ENCODE peak calls at places on chromosomes 3 and 15, in five cellular contexts. S, P, G, W and V are unnamed samples.

GRCh38 chr15:66707310-66708160 is 5.5 kb downstream of the SMAD6 start:
- DNase-seq in S (peak), P (peak), G (no peak), W (no peak), V (peak)

GRCh38 chr3:60250810-60251209 is 1000.4 kb downstream of the FHIT start:
- DNase-seq in S (no peak), P (no peak), G (no peak), W (no peak), V (no peak)

GRCh38 chr15:85398822-85399221 is 18.4 kb downstream of the AKAP13 start:
- DNase-seq in S (no peak), P (no peak), G (no peak), W (no peak), V (no peak)

GRCh38 chr3:141303481-141304223 is 64.7 kb upstream of the ZBTB38 start:
- DNase-seq in S (peak), P (peak), G (peak), W (peak), V (peak)

GRCh38 chr15:85878866-85879265 is 84.1 kb upstream of the KLHL25 start:
- DNase-seq in S (no peak), P (no peak), G (no peak), W (no peak), V (no peak)

GRCh38 chr3:99789322-99789721 is 28.3 kb upstream of the CMSS1 start:
- DNase-seq in S (peak), P (peak), G (peak), W (no peak), V (peak)

GRCh38 chr3:142931222-142931621 is 32.3 kb downstream of the PAQR9 start:
- DNase-seq in S (peak), P (no peak), G (no peak), W (no peak), V (peak)

GRCh38 chr3:126746395-126747177 is 42.5 kb downstream of the CHCHD6 start:
- DNase-seq in S (peak), P (peak), G (peak), W (no peak), V (peak)

GRCh38 chr15:100291106-100291505 is 50.7 kb downstream of the ADAMTS17 start:
- DNase-seq in S (no peak), P (no peak), G (no peak), W (no peak), V (no peak)

GRCh38 chr3:79957066-79957465 is 189.3 kb upstream of the ROBO1 start:
- DNase-seq in S (no peak), P (no peak), G (no peak), W (no peak), V (no peak)

GRCh38 chr15:90001683-90002427 is 731 bp downstream of the ZNF710 start:
- DNase-seq in S (peak), P (peak), G (peak), W (no peak), V (peak)

GRCh38 chr3:19148768-19149091 is 420 bp downstream of the KCNH8 start:
- DNase-seq in S (no peak), P (no peak), G (no peak), W (no peak), V (no peak)

GRCh38 chr3:19151171-19151570 is 2.9 kb downstream of the KCNH8 start:
- DNase-seq in S (no peak), P (no peak), G (no peak), W (no peak), V (no peak)

GRCh38 chr3:19149388-19149787 is 1.1 kb downstream of the KCNH8 start:
- DNase-seq in S (no peak), P (no peak), G (no peak), W (no peak), V (no peak)

GRCh38 chr3:19146685-19147650 is 1.3 kb upstream of the KCNH8 start:
- DNase-seq in S (peak), P (peak), G (peak), W (no peak), V (peak)

GRCh38 chr3:19147905-19148767 is at the start of gene KCNH8:
- DNase-seq in S (peak), P (no peak), G (peak), W (no peak), V (no peak)
- TF ChIP-seq POLR2A in S (no peak), P (no peak), G (no peak), W (no peak), V (no peak)

DNA sequence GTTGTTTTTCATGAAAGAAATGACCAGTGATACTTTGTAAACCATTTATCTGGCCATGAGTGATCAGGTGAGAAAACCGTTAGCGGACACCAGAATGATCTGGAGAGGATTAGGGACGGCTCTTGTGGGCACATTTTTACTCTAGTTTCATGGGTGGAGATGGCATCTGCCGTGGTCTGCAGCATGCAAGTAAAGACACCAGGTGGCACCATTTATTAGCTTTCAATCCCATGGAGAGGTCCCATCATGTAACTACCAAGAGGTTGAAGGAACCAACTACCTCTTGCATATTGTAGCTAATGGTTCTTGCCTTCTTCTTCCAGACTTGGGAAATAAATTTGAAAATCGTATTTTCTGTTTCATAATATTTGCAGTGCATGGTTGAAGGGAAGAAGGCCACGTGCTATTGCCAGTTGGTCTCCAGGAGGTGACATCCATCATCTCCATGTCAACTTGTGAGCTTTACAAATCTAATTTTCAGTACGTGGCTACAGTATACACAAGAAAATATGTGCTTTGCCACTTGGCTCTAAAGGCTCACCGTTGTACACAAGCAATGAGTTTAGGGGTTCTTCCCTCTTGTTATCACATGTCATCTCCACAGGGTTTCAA is 1.5 kb upstream of the MAPKBP1 start:
- DNase-seq in S (peak), P (peak), G (peak), W (peak), V (peak)
- TF ChIP-seq SMC3 in S (peak), P (peak), G (peak), W (peak), V (peak)

DNA sequence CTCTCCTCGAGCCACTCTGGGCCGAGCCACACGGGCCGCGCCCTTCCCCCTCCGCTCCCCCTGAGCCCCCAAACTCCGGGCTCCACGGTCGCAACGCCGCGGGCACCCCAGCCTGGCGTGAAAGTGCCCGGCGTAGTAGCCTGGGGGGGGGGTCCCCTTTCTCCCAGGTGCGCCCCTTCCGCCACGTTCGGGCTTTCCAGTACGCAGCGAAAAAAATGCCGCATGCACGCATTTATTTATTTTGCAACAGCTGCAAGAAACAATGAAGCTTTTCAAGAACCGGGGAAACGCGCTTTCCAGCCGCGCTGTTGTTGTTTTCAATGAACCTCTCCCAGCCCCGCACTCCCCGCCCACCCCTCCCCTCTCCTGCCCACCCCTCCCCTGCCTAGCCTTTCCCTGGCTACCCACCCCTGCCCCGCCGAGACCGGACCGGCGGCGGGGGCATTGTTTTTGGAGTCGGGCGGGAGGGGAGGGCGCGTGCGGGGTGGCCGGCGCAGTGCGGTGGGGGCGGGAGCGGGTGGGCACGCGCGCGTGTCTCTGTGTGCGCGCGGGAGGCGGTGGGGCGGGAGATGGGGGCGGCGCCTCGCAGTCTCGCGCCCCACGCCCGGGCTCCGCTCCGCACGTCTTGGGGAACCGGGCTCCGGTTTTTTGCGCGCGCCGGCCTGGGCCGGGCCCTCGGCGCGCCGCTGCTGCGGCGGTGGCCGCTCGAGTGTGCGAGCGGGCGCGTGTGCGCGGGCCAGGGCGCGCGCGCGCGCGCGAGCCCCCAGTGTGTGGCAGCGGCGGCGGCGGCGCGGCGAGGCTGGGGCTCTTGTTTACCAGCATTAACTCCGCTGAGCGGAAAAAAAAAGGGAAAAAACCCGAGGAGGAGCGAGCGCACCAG is at the start of gene IGF1R:
- DNase-seq in S (peak), P (peak), G (peak), W (no peak), V (peak)
- TF ChIP-seq POLR2A in S (no peak), P (no peak), G (no peak), W (peak), V (no peak)

GRCh38 chr15:58926823-58927222 is 6.7 kb downstream of the SLTM start:
- DNase-seq in S (no peak), P (no peak), G (no peak), W (no peak), V (no peak)

GRCh38 chr15:58923284-58923683 is 10.2 kb downstream of the SLTM start:
- DNase-seq in S (no peak), P (no peak), G (no peak), W (no peak), V (no peak)

GRCh38 chr15:58924326-58924725 is 9.2 kb downstream of the SLTM start:
- DNase-seq in S (no peak), P (peak), G (no peak), W (no peak), V (no peak)

GRCh38 chr15:58921267-58921666 is 12.2 kb downstream of the SLTM start:
- DNase-seq in S (no peak), P (peak), G (no peak), W (no peak), V (no peak)

GRCh38 chr15:58923696-58924300 is 9.7 kb downstream of the SLTM start:
- DNase-seq in S (no peak), P (no peak), G (no peak), W (no peak), V (no peak)
- TF ChIP-seq SMC3 in S (no peak), P (no peak), G (no peak), W (no peak), V (no peak)

GRCh38 chr15:40439461-40440299 is 1.1 kb upstream of the BAHD1 start:
- DNase-seq in S (no peak), P (peak), G (peak), W (no peak), V (peak)

GRCh38 chr15:40441012-40441735 is 421 bp downstream of the BAHD1 start:
- DNase-seq in S (peak), P (no peak), G (peak), W (no peak), V (no peak)

GRCh38 chr15:40438712-40439111 is 2.0 kb upstream of the BAHD1 start:
- DNase-seq in S (no peak), P (no peak), G (no peak), W (no peak), V (no peak)

GRCh38 chr15:40441736-40442531 is 1.2 kb downstream of the BAHD1 start:
- DNase-seq in S (no peak), P (no peak), G (peak), W (no peak), V (no peak)

GRCh38 chr15:40440300-40441011 is at the start of gene BAHD1:
- DNase-seq in S (peak), P (peak), G (peak), W (peak), V (peak)
- TF ChIP-seq POLR2A in S (no peak), P (no peak), G (no peak), W (peak), V (peak)

GRCh38 chr3:73787620-73788019 is 162.9 kb upstream of the PDZRN3 start:
- DNase-seq in S (no peak), P (peak), G (no peak), W (no peak), V (no peak)
- TF ChIP-seq SMC3 in S (no peak), P (no peak), G (no peak), W (no peak), V (no peak)

DNA sequence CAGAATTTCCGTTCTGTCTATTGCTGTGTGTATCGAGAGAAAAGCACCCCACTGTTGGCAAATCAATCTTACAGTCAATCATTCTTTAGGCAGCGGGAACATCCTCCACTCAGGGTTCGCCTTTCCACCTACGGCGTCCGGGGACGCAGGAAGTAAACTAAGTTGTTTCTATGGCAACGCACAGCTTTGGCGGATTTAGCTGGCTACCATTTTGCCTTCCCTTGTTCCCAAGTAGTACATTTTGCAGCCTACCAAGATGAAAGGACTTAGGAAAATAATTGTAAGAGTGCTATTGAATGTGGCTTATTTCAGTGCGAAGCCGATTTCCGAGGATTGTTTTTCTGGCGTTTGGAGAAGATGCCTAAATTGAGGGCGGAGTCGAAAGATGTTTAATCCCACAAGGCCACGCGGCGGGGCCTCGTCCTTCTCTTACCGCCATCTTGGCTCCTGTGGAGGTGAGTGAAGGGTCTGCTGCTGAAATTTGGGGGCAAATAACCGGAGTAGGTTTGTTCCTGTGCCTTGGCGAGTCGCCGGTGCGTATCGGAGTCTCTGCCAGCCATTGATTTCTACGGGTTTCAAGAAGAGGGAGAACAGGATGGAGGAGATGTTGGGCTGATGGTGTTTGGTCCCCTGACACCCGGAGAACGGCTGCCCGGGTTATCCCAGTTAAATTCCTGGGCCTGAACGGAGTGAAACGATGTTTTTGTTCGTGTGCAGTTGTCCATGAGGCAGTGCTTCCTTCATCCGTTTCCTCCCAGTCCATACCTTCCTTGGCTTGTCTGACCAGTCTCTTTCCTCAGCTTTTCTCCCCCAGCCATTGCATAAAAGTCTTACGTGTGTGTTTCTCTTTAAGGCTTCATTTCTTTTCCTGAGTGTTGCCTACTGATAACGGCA is at the start of gene RPL35A:
- DNase-seq in S (peak), P (peak), G (peak), W (peak), V (peak)
- TF ChIP-seq POLR2A in S (peak), P (peak), G (peak), W (peak), V (peak)

DNA sequence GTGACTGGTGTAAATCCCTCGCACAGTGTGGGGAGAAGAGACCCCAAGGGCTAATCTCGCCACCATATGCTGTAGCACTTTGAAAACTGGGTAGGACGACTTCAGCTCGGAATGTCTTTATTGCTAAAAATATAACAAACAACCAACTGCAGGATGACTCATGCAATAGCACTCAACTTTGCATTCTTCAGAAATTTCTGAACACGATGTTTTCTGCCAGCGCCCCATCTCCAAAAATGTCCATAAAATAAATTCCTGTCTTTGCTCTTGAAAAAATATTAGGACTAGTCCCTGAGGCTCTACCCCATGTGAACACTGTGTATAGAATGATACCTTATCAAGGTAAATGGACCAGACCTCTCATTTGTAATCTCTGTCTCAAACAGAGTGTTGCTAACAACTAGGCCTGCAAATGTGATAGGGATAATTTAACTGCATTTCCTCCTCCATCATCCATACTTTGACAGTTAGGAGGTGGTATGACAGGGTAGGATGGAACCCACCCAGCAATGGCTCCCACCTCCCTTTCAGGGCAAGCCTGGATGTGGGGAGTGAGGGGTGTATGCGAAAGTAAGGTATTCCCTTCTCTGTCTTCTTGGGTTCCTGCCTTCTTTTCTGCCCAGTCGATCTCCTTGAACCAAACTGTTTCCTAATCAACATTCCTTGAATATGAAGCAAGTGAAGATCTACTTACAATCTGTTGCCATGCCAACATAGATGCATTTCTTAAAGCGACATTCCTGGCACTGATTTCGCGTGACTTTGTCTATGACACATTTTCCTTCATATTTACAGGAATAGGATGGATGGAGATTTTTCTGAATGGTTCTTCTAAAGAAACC is 201.1 kb downstream of the NR1D2 start:
- DNase-seq in S (peak), P (peak), G (no peak), W (no peak), V (no peak)
- TF ChIP-seq SMC3 in S (no peak), P (no peak), G (no peak), W (no peak), V (no peak)

GRCh38 chr15:96992817-96993216 is 662.3 kb downstream of the NR2F2 start:
- DNase-seq in S (no peak), P (no peak), G (no peak), W (no peak), V (no peak)
- TF ChIP-seq POLR2A in S (no peak), P (no peak), G (no peak), W (no peak), V (no peak)